ENCODE peak calls at places on chromosome 12, in four cellular contexts. T, V, S and B are unnamed samples. For H3K4me1, the result is how much of the 10 kb centered on the place peaks cover.

GRCh38 chr12:68769941-68770340 is 24.0 kb downstream of the SLC35E3 start:
- DNase-seq in T (no peak), V (no peak), S (no peak), B (no peak)

GRCh38 chr12:42332301-42332894 is 6.4 kb downstream of the PPHLN1 start:
- DNase-seq in T (no peak), V (peak), S (peak), B (no peak)

GRCh38 chr12:108260969-108261368 is 78.1 kb downstream of the CMKLR1 start:
- DNase-seq in T (no peak), V (no peak), S (no peak), B (no peak)

GRCh38 chr12:28709996-28710685 is 438.9 kb upstream of the FAR2 start:
- DNase-seq in T (no peak), V (peak), S (no peak), B (no peak)

GRCh38 chr12:131129839-131130238 is 176.1 kb downstream of the ADGRD1 start:
- DNase-seq in T (no peak), V (no peak), S (no peak), B (no peak)

GRCh38 chr12:80188566-80188965 is 89.2 kb downstream of the OTOGL start:
- DNase-seq in T (no peak), V (peak), S (no peak), B (no peak)

GRCh38 chr12:46414591-46415268 is 42.2 kb upstream of the SLC38A2 start:
- DNase-seq in T (no peak), V (no peak), S (no peak), B (no peak)

GRCh38 chr12:103812789-103813188 is 28.2 kb downstream of the NT5DC3 start:
- DNase-seq in T (no peak), V (no peak), S (no peak), B (no peak)

DNA sequence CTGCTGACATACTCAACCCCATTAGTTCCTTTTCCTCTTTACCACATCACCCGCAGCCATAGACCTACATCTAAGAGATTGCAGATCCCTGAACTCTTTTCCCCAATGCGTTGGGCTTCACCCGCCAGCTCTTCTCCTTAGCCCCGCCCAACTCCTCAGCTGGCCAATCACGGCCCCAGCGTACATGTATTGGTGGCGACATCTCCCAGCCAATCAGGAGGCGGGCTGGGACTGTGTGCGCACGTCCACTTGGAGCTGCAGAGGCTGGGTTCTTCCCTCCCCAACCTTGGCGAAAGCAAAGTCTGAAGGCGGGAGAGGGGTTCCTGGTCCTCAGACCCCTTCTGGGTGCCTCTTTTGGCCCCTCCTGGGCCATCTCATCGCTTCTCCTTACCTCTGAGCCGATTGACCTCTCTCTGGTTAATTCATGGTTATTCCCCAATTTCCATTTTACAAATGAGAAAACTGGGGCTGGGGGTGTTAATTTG is 11.0 kb downstream of the PDE1B start:
- DNase-seq in T (peak), V (peak), S (no peak), B (peak)
- H3K4me3 ChIP-seq in T (no peak), V (no peak), S (no peak), B (peak)

GRCh38 chr12:6200266-6201198 is at the start of gene CD9:
- DNase-seq in T (no peak), V (no peak), S (no peak), B (no peak)

GRCh38 chr12:6202331-6202730 is 2.1 kb downstream of the CD9 start:
- DNase-seq in T (no peak), V (no peak), S (no peak), B (no peak)

GRCh38 chr12:6201775-6202292 is 1.6 kb downstream of the CD9 start:
- DNase-seq in T (no peak), V (no peak), S (no peak), B (no peak)

GRCh38 chr12:6199531-6200265 is 502 bp upstream of the CD9 start:
- DNase-seq in T (no peak), V (no peak), S (no peak), B (peak)

DNA sequence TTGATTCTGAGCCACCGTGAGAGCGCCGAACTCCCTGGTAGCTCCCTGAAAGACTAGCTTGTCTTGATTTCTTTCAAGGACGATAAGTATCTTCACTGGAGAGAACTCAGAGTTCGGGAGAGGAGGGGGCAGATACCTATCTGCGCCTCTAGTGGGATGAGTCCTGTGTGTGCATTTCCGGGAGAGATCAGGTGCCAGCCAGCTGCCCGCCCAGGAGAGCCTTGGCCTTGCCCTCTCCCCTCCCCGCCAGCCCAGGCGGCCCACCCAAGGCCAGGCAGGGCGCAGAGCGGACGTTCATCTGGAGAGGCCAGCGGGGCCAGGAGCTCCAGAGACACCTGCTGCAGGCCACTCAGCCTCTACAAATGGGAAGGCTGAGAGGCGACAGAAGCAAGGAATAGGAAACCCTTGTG is 1.0 kb downstream of the CD9 start:
- DNase-seq in T (no peak), V (no peak), S (no peak), B (peak)
- H3K4me1 ChIP-seq in T (under half), V (under half), S (half or more), B (under half)

DNA sequence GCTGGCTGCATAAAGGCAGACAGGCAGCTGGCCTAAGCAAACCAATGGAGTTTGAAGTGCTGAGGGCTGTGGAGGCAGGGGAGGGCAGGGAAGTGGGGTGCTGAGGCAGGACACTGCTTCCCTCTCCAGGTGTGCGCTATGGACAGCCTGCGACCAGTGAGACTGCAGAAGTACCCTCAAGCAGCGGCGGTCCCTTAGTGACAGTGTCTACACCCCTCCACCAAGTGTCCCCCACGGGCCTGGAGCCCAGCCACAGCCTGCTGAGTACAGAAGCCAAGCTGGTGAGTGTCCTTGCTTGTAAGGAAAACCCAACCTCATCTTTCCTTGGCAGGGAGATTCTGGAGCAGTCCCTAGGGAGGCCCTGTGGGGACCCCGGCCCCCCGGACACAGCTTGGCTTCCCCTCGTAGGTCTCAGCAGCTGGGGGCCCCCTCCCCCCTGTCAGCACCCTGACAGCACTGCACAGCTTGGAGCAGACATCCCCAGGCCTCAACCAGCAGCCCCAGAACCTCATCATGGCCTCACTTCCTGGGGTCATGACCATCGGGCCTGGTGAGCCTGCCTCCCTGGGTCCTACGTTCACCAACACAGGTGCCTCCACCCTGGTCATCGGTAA is 17.9 kb downstream of the HNF1A start:
- DNase-seq in T (no peak), V (no peak), S (no peak), B (no peak)
- H3K9ac ChIP-seq in T (peak), V (no peak), S (no peak), B (no peak)

DNA sequence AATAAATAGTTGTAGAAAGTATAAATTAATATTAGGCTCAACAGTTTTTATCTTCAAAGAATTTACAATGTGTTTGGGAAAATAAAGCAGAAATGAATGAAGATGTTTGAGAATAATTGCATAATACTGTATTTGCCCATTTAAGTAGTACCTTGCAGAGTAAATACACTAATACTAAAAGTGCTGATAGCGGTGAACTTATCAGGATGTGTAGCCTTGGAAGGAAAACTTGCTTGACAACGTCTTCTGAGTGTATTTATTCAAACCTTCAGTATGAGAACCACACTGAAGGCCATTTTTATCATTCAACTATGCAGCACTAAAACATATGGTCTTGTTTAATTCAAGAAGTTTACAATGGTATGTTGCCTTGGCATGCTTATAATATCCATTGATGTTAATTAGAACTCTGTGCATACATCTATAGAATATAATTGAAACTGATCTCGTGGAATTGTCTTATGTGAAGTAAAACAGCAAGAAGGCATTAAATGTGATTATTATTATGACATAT is 41.3 kb downstream of the MSRB3 start:
- DNase-seq in T (no peak), V (peak), S (peak), B (no peak)
- H3K4me3 ChIP-seq in T (no peak), V (no peak), S (no peak), B (no peak)

GRCh38 chr12:110688446-110689001 is 391 bp downstream of the HVCN1 start:
- DNase-seq in T (peak), V (no peak), S (no peak), B (no peak)

GRCh38 chr12:110687770-110688169 is 1.1 kb downstream of the HVCN1 start:
- DNase-seq in T (no peak), V (no peak), S (no peak), B (no peak)

GRCh38 chr12:110686294-110686903 is 2.5 kb downstream of the HVCN1 start:
- DNase-seq in T (no peak), V (no peak), S (no peak), B (no peak)

GRCh38 chr12:110689002-110689600 is at the start of gene HVCN1:
- DNase-seq in T (peak), V (no peak), S (no peak), B (peak)

GRCh38 chr12:110689601-110690430 is 901 bp upstream of the HVCN1 start:
- DNase-seq in T (no peak), V (no peak), S (no peak), B (peak)
- H3K4me1 ChIP-seq in T (under half), V (under half), S (under half), B (under half)

GRCh38 chr12:55716582-55717396 is 943 bp downstream of the BLOC1S1 start:
- DNase-seq in T (no peak), V (no peak), S (no peak), B (no peak)
- H3K9ac ChIP-seq in T (peak), V (peak), S (peak), B (peak)

DNA sequence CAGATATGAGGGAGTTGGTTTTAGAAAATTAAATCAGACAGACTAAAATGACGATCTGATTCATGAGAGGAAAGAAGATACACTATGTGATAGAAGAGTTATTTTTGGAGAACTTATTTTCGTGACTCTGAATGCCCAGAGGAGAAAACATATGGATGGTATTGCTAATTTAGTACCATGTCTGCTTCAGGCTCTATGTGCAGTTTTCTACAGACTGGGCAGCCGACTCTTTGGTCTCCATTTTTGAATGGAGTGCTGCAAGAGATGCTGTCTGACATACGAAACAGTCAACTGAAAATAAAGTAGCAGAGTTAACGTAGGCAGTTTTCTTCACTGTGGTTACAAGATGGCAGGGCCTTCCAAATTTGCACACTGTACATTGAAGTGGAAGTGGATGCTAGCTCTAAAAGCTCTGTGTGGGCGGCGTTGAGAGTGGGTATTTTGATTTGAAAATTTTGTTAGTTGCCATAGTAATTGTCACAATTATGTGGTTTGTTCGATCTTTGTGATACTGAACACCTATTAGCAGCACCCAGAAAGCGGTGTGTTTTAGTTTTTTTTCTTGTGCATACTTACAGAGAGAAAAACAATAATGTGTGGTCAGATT is 154.8 kb upstream of the ATP2B1 start:
- DNase-seq in T (no peak), V (no peak), S (no peak), B (no peak)
- H3K4me3 ChIP-seq in T (no peak), V (no peak), S (no peak), B (no peak)